ENCODE peak calls at places on chromosome 18, in six cellular contexts. I is heart left ventricle; H is MCF 10A; W is dorsolateral prefrontal cortex; Y is substantia nigra; T is stimulated activated CD8-positive, alpha-beta memory T cell treated with anti-CD3 and anti-CD28 coated beads, Interleukin-4, amount 100 ng/mL, for 1 hour. M is an unnamed sample.

GRCh38 chr18:58005036-58005435 is 39.0 kb upstream of the NEDD4L start:
- DNase-seq in I (no peak), H (peak; percentile 47), W (no peak), Y (no peak), T (no peak), M (no peak)

GRCh38 chr18:44771572-44771956 is 90.9 kb downstream of the SETBP1 start:
- DNase-seq in I (no peak), H (no peak), W (no peak), Y (no peak), T (no peak), M (no peak)

GRCh38 chr18:59123588-59124369 is 15.9 kb upstream of the SEC11C start:
- DNase-seq in I (no peak), H (peak; percentile 59), W (no peak), Y (no peak), T (no peak), M (no peak)

GRCh38 chr18:26317353-26317865 is 91.2 kb downstream of the TAF4B start:
- DNase-seq in I (no peak), H (peak; percentile 70), W (no peak), Y (no peak), T (no peak), M (no peak)

GRCh38 chr18:41767960-41768359 is 187.1 kb upstream of the PIK3C3 start:
- DNase-seq in I (no peak), H (peak; percentile 59), W (no peak), Y (no peak), T (no peak), M (no peak)

GRCh38 chr18:56890632-56891031 is 239.5 kb downstream of the WDR7 start:
- DNase-seq in I (no peak), H (peak; percentile 41), W (no peak), Y (no peak), T (no peak), M (no peak)

GRCh38 chr18:12423820-12424219 is 16.1 kb downstream of the PRELID3A start:
- DNase-seq in I (no peak), H (no peak), W (no peak), Y (no peak), T (no peak), M (no peak)

GRCh38 chr18:49597152-49597551 is 35.3 kb downstream of the LIPG start:
- DNase-seq in I (no peak), H (no peak), W (no peak), Y (no peak), T (no peak), M (no peak)

GRCh38 chr18:48125724-48126123 is 195.3 kb upstream of the SMAD2 start:
- DNase-seq in I (no peak), H (no peak), W (no peak), Y (no peak), T (no peak), M (no peak)

GRCh38 chr18:63264871-63265270 is 54.7 kb downstream of the BCL2 start:
- DNase-seq in I (no peak), H (no peak), W (no peak), Y (no peak), T (no peak), M (no peak)

M was measured in aorta.